ENCODE peak calls at places on chromosomes 7 and 10, in six cellular contexts. G is activated T-cell treated with anti-CD3 and anti-CD28 coated beads for 1 hour, R is EH, W is GM12865, X is neural crest cell, T is lower leg skin. C is an unnamed sample.

GRCh38 chr7:80699656-80700318 is 61.3 kb downstream of the CD36 start:
- DNase-seq in R (peak; percentile 53), T (no peak), G (no peak), W (no peak), X (no peak), C (no peak)

GRCh38 chr7:45230083-45230482 is 72.5 kb downstream of the RAMP3 start:
- DNase-seq in X (no peak), W (no peak), R (peak; percentile 6), T (no peak), G (no peak), C (no peak)

GRCh38 chr10:87605656-87606308 is 53.9 kb upstream of the PAPSS2 start:
- DNase-seq in W (no peak), X (no peak), T (no peak), R (peak; percentile 31), G (no peak), C (no peak)

GRCh38 chr10:125343118-125343752 is 182.9 kb upstream of the CTBP2 start:
- DNase-seq in W (peak; percentile 10), T (no peak), R (peak; percentile 40), G (no peak), X (peak; percentile 13), C (peak; percentile 36)

GRCh38 chr10:47253030-47253637 is 46.9 kb upstream of the GDF10 start:
- DNase-seq in T (no peak), X (no peak), R (no peak), G (no peak), W (no peak), C (no peak)

GRCh38 chr7:51949726-51950644 is 633.4 kb upstream of the COBL start:
- DNase-seq in R (no peak), W (no peak), T (no peak), G (no peak), X (peak; percentile 23), C (no peak)

GRCh38 chr7:22934023-22934422 is 79.9 kb downstream of the HYCC1 start:
- DNase-seq in R (peak; percentile 44), W (no peak), X (no peak), G (no peak), T (no peak), C (no peak)

GRCh38 chr7:41459183-41459582 is 243.7 kb downstream of the INHBA start:
- DNase-seq in R (no peak), T (no peak), X (no peak), W (no peak), G (no peak), C (peak; percentile 33)

GRCh38 chr10:78231930-78232329 is 198.3 kb downstream of the RPS24 start:
- DNase-seq in X (no peak), W (no peak), T (no peak), G (no peak), R (peak; percentile 42), C (peak; percentile 32)

GRCh38 chr10:26368463-26368862 is 69.7 kb upstream of the APBB1IP start:
- DNase-seq in W (peak; percentile 35), T (no peak), R (no peak), X (no peak), G (no peak), C (no peak)

GRCh38 chr10:69901623-69902505 is 100.2 kb downstream of the COL13A1 start:
- DNase-seq in W (peak; percentile 30), T (no peak), X (peak; percentile 75), G (no peak), R (peak; percentile 64), C (peak; percentile 41)

GRCh38 chr10:105287970-105288369 is 646.9 kb downstream of the SORCS3 start:
- DNase-seq in X (no peak), T (no peak), G (no peak), R (no peak), W (no peak), C (no peak)

GRCh38 chr7:911791-912480 is 35.6 kb downstream of the GET4 start:
- DNase-seq in W (no peak), R (no peak), G (no peak), X (no peak), T (no peak), C (no peak)

GRCh38 chr10:28996345-28996744 is 292.5 kb upstream of the LYZL1 start:
- DNase-seq in G (no peak), W (no peak), X (no peak), T (no peak), R (no peak), C (no peak)

GRCh38 chr7:78178319-78178718 is 379.7 kb downstream of the PHTF2 start:
- DNase-seq in X (no peak), T (no peak), G (no peak), W (no peak), R (peak; percentile 40), C (no peak)

GRCh38 chr7:151626422-151627115 is 106.9 kb upstream of the RHEB start:
- DNase-seq in W (peak; percentile 32), G (peak; percentile 7), T (no peak), R (peak; percentile 37), X (no peak), C (peak; percentile 78)

GRCh38 chr7:8290645-8291308 is 28.8 kb upstream of the ICA1 start:
- DNase-seq in X (no peak), W (no peak), G (no peak), T (peak; percentile 37), R (no peak), C (no peak)

GRCh38 chr7:30027065-30027456 is 559 bp upstream of the FKBP14 start:
- DNase-seq in X (no peak), W (peak; percentile 72), T (peak; percentile 27), R (peak; percentile 51), G (no peak), C (no peak)

GRCh38 chr7:108525327-108525984 is 479 bp downstream of the PNPLA8 start:
- DNase-seq in T (no peak), R (peak; percentile 89), G (no peak), W (no peak), X (no peak), C (peak; percentile 57)

GRCh38 chr7:68707146-68707545 is 891.1 kb upstream of the AUTS2 start:
- DNase-seq in X (no peak), G (no peak), W (no peak), R (no peak), T (no peak), C (no peak)

GRCh38 chr10:110074986-110075664 is 67.3 kb downstream of the ADD3 start:
- DNase-seq in T (no peak), G (no peak), X (no peak), R (peak; percentile 89), W (no peak), C (no peak)

GRCh38 chr10:35940067-35940989 is 298.2 kb upstream of the FZD8 start:
- DNase-seq in W (no peak), R (peak; percentile 11), G (no peak), T (no peak), X (no peak), C (no peak)

GRCh38 chr7:74544706-74545469 is 91.2 kb downstream of the GTF2IRD1 start:
- DNase-seq in X (peak; percentile 21), R (peak; percentile 65), T (no peak), W (peak; percentile 72), G (peak; percentile 11), C (peak; percentile 89)

GRCh38 chr10:68471586-68472408 is at the start of gene DNA2:
- DNase-seq in W (peak; percentile 90), X (peak; percentile 64), T (peak; percentile 17), G (peak; percentile 58), R (peak; percentile 76), C (peak; percentile 89)